ENCODE peak calls at places on chromosomes 11 and 22, in seven cellular contexts. J is cardiac muscle cell, K is stomach, R is spleen, T is mucosa of descending colon, V is IMR-90, I is Caco-2. E is an unnamed sample.

GRCh38 chr11:111001986-111002616 is 243.4 kb upstream of the POU2AF2 start:
- DNase-seq in J (peak; percentile 86), T (peak; percentile 16), K (no peak), R (no peak), I (no peak), V (peak; percentile 95), E (peak; percentile 86)

GRCh38 chr22:20025401-20026203 is 4.7 kb downstream of the TANGO2 start:
- DNase-seq in R (peak; percentile 56), V (no peak), I (no peak), K (no peak), T (no peak), J (no peak), E (no peak)

GRCh38 chr11:30826911-30827310 is 240.8 kb upstream of the MPPED2 start:
- DNase-seq in V (no peak), R (no peak), T (no peak), I (no peak), J (no peak), K (no peak), E (no peak)

GRCh38 chr11:121367434-121367833 is 74.9 kb downstream of the SC5D start:
- DNase-seq in I (no peak), R (no peak), V (peak; percentile 4), T (peak; percentile 12), J (peak; percentile 36), K (no peak), E (no peak)

GRCh38 chr22:50696799-50697561 is 24.4 kb downstream of the SHANK3 start:
- DNase-seq in T (no peak), I (peak; percentile 45), R (peak; percentile 70), K (no peak), V (no peak), J (peak; percentile 39), E (no peak)

GRCh38 chr11:71456831-71457230 is 3.8 kb downstream of the NADSYN1 start:
- DNase-seq in I (no peak), R (peak; percentile 55), J (no peak), T (no peak), K (no peak), V (no peak), E (no peak)

GRCh38 chr11:33736148-33736809 is at the start of gene CD59:
- DNase-seq in R (peak; percentile 97), V (peak; percentile 88), I (peak; percentile 98), J (peak; percentile 95), K (peak; percentile 98), T (peak; percentile 98), E (peak; percentile 84)

GRCh38 chr11:134069996-134070845 is 1.3 kb downstream of the JAM3 start:
- DNase-seq in R (no peak), K (no peak), T (no peak), I (no peak), J (no peak), V (no peak), E (no peak)

GRCh38 chr11:94028436-94028835 is 7.3 kb downstream of the HEPHL1 start:
- DNase-seq in J (peak; percentile 50), K (no peak), R (no peak), I (no peak), T (no peak), V (peak; percentile 81), E (peak; percentile 98)

GRCh38 chr11:8333431-8334401 is 70.0 kb upstream of the LMO1 start:
- DNase-seq in K (no peak), R (no peak), V (no peak), I (no peak), T (no peak), J (no peak), E (peak; percentile 57)

GRCh38 chr11:122100222-122101080 is 15.6 kb downstream of the BLID start:
- DNase-seq in I (no peak), T (peak; percentile 13), J (peak; percentile 87), K (no peak), R (no peak), V (peak; percentile 68), E (peak; percentile 39)

GRCh38 chr22:28172948-28173360 is 253.9 kb upstream of the PITPNB start:
- DNase-seq in V (no peak), I (no peak), R (no peak), T (no peak), K (no peak), J (no peak), E (peak; percentile 91)

GRCh38 chr11:1299621-1300020 is 9.8 kb downstream of the TOLLIP start:
- DNase-seq in V (no peak), T (no peak), J (no peak), K (peak; percentile 22), I (no peak), R (peak; percentile 76), E (no peak)

GRCh38 chr11:76781046-76781801 is 1.9 kb upstream of the TSKU start:
- DNase-seq in R (peak; percentile 33), K (no peak), I (peak; percentile 72), T (peak; percentile 73), J (no peak), V (no peak), E (no peak)

GRCh38 chr11:76781861-76782500 is 1.2 kb upstream of the TSKU start:
- DNase-seq in V (no peak), R (peak; percentile 33), I (no peak), K (no peak), J (no peak), T (no peak), E (peak; percentile 78)

GRCh38 chr11:76783901-76784813 is 1.0 kb downstream of the TSKU start:
- DNase-seq in R (peak; percentile 74), K (peak; percentile 56), T (peak; percentile 60), I (peak; percentile 86), J (peak; percentile 71), V (peak; percentile 84), E (peak; percentile 71)

GRCh38 chr11:76783294-76783900 is at the start of gene TSKU:
- DNase-seq in T (peak; percentile 46), R (no peak), K (no peak), J (no peak), V (no peak), I (no peak), E (no peak)

DNA sequence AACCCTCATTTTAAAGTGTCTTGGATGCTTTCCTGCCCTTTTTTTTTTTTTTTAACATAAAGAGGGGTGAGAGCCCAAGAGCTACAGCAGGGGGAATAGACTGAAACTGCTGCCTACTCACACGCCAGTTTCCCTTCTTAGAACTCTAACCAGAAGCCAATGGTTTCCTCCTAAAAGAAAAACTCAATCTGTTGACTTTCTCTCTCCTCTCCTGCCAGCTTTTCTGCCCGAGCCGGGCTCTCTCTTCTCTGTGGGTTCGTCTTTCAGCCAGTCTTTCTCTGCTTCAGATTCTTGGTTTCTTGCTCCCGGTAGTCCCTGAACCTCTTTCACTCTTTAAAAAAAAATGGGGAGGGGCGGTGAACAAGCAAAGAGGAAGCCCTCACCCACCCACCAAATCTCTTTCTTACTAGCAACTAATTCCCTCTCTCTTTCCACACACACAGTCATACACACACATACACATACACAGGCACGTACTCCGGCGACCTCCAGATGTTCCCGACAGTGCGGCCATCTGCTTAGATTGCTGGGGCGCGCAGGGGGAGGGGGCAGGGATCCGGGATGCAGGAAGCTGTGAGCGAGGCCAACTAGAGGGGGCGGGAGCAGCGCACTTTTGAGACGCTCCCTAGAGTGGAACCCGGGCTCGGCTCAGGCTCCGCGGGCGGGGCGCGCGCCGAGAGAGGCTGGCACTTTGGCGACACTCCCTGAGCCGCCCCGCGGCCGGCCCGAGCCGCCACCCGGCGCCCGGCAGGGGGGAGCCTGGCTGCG is 446 bp upstream of the TSKU start:
- DNase-seq in T (peak; percentile 85), I (peak; percentile 98), V (peak; percentile 98), K (peak; percentile 82), R (peak; percentile 88), J (peak; percentile 98), E (peak; percentile 75)
- TF ChIP-seq CTCF in T (no peak), I (no peak), V (no peak), K (no peak), R (no peak), J (no peak), E (no peak)

GRCh38 chr11:96136623-96137313 is 206.2 kb downstream of the MAML2 start:
- DNase-seq in V (no peak), I (no peak), K (no peak), R (no peak), J (peak; percentile 41), T (no peak), E (no peak)
- H3K4me3 ChIP-seq in V (no peak overlapping the region), I (no peak overlapping the region), K (no peak overlapping the region), R (no peak overlapping the region), J (no peak overlapping the region), T (no peak overlapping the region), E (no peak overlapping the region)

GRCh38 chr22:44326549-44326881 is 13.8 kb upstream of the SHISAL1 start:
- DNase-seq in T (no peak), I (no peak), K (no peak), J (no peak), R (no peak), V (no peak), E (no peak)

GRCh38 chr22:44328326-44328725 is 15.6 kb upstream of the SHISAL1 start:
- DNase-seq in R (no peak), J (no peak), V (no peak), T (no peak), I (no peak), K (no peak), E (no peak)

GRCh38 chr22:44329179-44329796 is 16.5 kb upstream of the SHISAL1 start:
- DNase-seq in J (no peak), V (peak; percentile 27), T (peak; percentile 33), R (no peak), K (no peak), I (no peak), E (peak; percentile 39)

GRCh38 chr22:44328762-44329161 is 16.0 kb upstream of the SHISAL1 start:
- DNase-seq in V (no peak), R (no peak), J (no peak), K (no peak), T (no peak), I (no peak), E (no peak)

DNA sequence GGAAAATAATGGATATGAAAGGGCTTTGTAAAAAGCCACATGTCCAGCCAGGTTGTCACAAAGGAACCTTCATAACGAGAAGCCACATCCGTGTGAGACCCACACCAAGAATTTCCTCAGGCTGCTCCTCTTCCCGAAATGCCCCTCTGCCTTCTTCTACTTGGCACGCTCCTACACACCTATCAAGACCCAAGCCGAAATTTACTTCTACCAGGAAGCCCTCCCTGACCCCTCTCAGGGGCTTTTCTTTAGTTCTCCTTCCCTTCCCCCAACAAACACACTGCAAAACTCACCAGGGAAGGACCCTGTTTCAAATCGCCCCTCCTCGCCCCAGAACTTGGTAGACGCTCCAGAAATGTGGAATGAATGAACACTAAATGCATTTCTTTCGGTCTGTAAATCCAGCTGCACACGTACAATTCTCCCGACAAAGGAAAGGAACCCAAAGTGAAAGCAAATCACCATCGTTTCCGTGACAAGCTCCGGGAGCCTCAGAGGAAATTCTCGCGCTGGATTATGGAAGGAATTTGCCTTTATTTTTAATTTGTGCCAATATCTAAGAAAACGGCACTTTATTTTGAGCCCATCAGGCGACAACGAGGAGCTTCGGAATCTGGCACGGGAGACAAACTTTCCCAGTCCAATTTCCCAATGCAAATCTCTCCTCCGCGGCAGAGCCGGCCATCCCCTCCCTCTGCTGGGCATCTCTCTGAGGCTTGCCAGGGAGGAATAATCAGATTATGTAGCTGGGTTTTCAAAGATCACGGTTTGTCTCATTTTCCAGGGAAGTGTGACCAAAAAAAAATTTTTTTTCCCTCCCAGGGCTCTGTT is 13.2 kb upstream of the SHISAL1 start:
- DNase-seq in V (peak; percentile 64), J (peak; percentile 61), I (no peak), K (no peak), R (no peak), T (no peak), E (peak; percentile 13)
- TF ChIP-seq CTCF in V (peak; percentile 37), J (peak; percentile 43), I (no peak), K (no peak), R (no peak), T (no peak), E (peak; percentile 10)

DNA sequence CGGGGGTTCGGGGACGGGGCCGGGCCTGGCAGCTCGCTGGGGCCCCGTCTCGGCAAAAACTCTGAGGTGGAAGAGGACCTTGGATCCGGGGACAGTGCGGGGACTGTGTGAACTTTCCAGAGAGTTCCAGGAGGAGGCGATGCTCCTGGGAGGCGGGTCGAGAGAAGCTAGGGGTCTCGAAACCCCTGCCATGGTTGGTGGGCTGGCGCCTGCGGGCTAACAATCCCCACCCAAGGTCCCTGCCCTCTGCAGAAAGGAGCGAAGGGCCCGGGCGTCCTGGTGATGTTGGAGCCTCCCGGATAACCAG is 4.7 kb upstream of the GRK2 start:
- DNase-seq in I (no peak), T (no peak), V (no peak), J (no peak), R (no peak), K (no peak), E (no peak)
- H3K4me3 ChIP-seq in I (no peak overlapping the region), T (no peak overlapping the region), V (peak overlapping the region; percentile 19), J (peak overlapping the region; percentile 22), R (peak overlapping the region; percentile 58), K (peak overlapping the region; percentile 37), E (no peak overlapping the region)

E was measured in bronchial epithelial cell.